ENCODE peak calls at places on chromosomes 13 and 19, in ten cellular contexts. E is IMR-90, H is stomach, X is suprapubic skin, G is body of pancreas, C is heart left ventricle, I is sigmoid colon, B is transverse colon, T is NB4, R is upper lobe of left lung. L is an unnamed sample.

GRCh38 chr13:105170438-105170837 is 1365.0 kb downstream of the EFNB2 start:
- DNase-seq in E (no peak), H (no peak), X (no peak), G (no peak), C (no peak), I (no peak), B (no peak), T (no peak), R (no peak), L (no peak)

GRCh38 chr19:3115916-3116602 is 19.8 kb upstream of the GNA15 start:
- DNase-seq in E (no peak), H (no peak), X (no peak), G (no peak), C (no peak), I (no peak), B (no peak), T (no peak), R (peak; percentile 69), L (no peak)

GRCh38 chr13:50713849-50714248 is 129.6 kb downstream of the DLEU7 start:
- DNase-seq in E (peak; percentile 59), H (no peak), X (no peak), G (no peak), C (no peak), I (no peak), B (peak; percentile 8), T (peak; percentile 99), R (peak; percentile 32), L (no peak)

GRCh38 chr19:3980353-3981251 is 4.7 kb downstream of the EEF2 start:
- DNase-seq in E (no peak), H (no peak), X (peak; percentile 66), G (no peak), C (no peak), I (peak; percentile 64), B (no peak), T (no peak), R (peak; percentile 79), L (no peak)

GRCh38 chr13:44068737-44069136 is 189.0 kb downstream of the LACC1 start:
- DNase-seq in E (peak; percentile 86), H (no peak), X (no peak), G (no peak), C (no peak), I (no peak), B (no peak), T (no peak), R (no peak), L (no peak)

GRCh38 chr13:43153436-43154082 is 130.2 kb downstream of the DNAJC15 start:
- DNase-seq in E (peak; percentile 44), H (no peak), X (no peak), G (no peak), C (no peak), I (no peak), B (no peak), T (no peak), R (no peak), L (no peak)

GRCh38 chr19:46350029-46350757 is 3.3 kb downstream of the PPP5C start:
- DNase-seq in E (no peak), H (no peak), X (no peak), G (no peak), C (no peak), I (no peak), B (peak; percentile 53), T (peak; percentile 47), R (no peak), L (no peak)

GRCh38 chr19:36008336-36008978 is at the start of gene SYNE4:
- DNase-seq in E (no peak), H (peak; percentile 78), X (no peak), G (peak; percentile 83), C (no peak), I (peak; percentile 72), B (peak; percentile 76), T (no peak), R (no peak), L (no peak)

GRCh38 chr13:40344270-40345148 is 321.9 kb downstream of the FOXO1 start:
- DNase-seq in E (no peak), H (no peak), X (no peak), G (no peak), C (no peak), I (no peak), B (peak; percentile 38), T (no peak), R (no peak), L (no peak)

GRCh38 chr13:26377038-26377437 is 123.1 kb downstream of the CDK8 start:
- DNase-seq in E (peak; percentile 3), H (no peak), X (no peak), G (peak; percentile 35), C (no peak), I (no peak), B (no peak), T (peak; percentile 46), R (no peak), L (no peak)

GRCh38 chr13:111140562-111141105 is 25.5 kb downstream of the ARHGEF7 start:
- DNase-seq in E (no peak), H (no peak), X (no peak), G (no peak), C (no peak), I (no peak), B (no peak), T (no peak), R (no peak), L (no peak)

GRCh38 chr19:34713262-34713637 is 20.8 kb upstream of the ZNF181 start:
- DNase-seq in E (no peak), H (no peak), X (no peak), G (no peak), C (no peak), I (no peak), B (no peak), T (peak; percentile 11), R (no peak), L (no peak)

GRCh38 chr13:97226013-97226412 is 3.9 kb downstream of the MBNL2 start:
- DNase-seq in E (no peak), H (no peak), X (no peak), G (peak; percentile 61), C (no peak), I (no peak), B (no peak), T (no peak), R (no peak), L (no peak)

GRCh38 chr13:97228850-97229521 is 6.9 kb downstream of the MBNL2 start:
- DNase-seq in E (peak; percentile 30), H (no peak), X (no peak), G (no peak), C (no peak), I (no peak), B (no peak), T (no peak), R (no peak), L (no peak)

GRCh38 chr13:97225533-97225932 is 3.4 kb downstream of the MBNL2 start:
- DNase-seq in E (no peak), H (no peak), X (no peak), G (no peak), C (peak; percentile 29), I (no peak), B (no peak), T (no peak), R (no peak), L (no peak)

GRCh38 chr13:97224544-97225324 is 2.6 kb downstream of the MBNL2 start:
- DNase-seq in E (peak; percentile 41), H (peak; percentile 70), X (peak; percentile 85), G (peak; percentile 86), C (peak; percentile 32), I (no peak), B (peak; percentile 70), T (no peak), R (no peak), L (no peak)

GRCh38 chr13:97226788-97227627 is 4.9 kb downstream of the MBNL2 start:
- DNase-seq in E (no peak), H (peak; percentile 34), X (no peak), G (peak; percentile 47), C (no peak), I (peak; percentile 83), B (peak; percentile 64), T (peak; percentile 56), R (no peak), L (peak; percentile 74)
- TF ChIP-seq POLR2A in E (no peak), H (no peak), X (no peak), G (peak; percentile 28), C (no peak), I (no peak), B (no peak), T (no peak), R (no peak), L (no peak)

GRCh38 chr13:33016414-33017409 is at the start of gene KL:
- DNase-seq in E (no peak), H (peak; percentile 38), X (peak; percentile 67), G (peak; percentile 14), C (peak; percentile 50), I (peak; percentile 75), B (peak; percentile 20), T (peak; percentile 11), R (peak; percentile 90), L (peak; percentile 16)

GRCh38 chr13:33015275-33015674 is 948 bp upstream of the KL start:
- DNase-seq in E (no peak), H (no peak), X (no peak), G (no peak), C (no peak), I (no peak), B (no peak), T (no peak), R (no peak), L (no peak)

GRCh38 chr13:33018886-33019285 is 2.7 kb downstream of the KL start:
- DNase-seq in E (no peak), H (no peak), X (no peak), G (no peak), C (no peak), I (no peak), B (no peak), T (no peak), R (no peak), L (no peak)

GRCh38 chr13:33015791-33016323 is 366 bp upstream of the KL start:
- DNase-seq in E (no peak), H (peak; percentile 29), X (peak; percentile 64), G (peak; percentile 18), C (no peak), I (no peak), B (peak; percentile 47), T (no peak), R (no peak), L (no peak)

GRCh38 chr13:33017410-33017929 is 1.2 kb downstream of the KL start:
- DNase-seq in E (peak; percentile 6), H (peak; percentile 59), X (peak; percentile 70), G (no peak), C (peak; percentile 50), I (peak; percentile 84), B (peak; percentile 44), T (peak; percentile 43), R (no peak), L (peak; percentile 20)
- H3K4me3 ChIP-seq in E (no peak overlapping the region), H (peak overlapping the region; percentile 58), X (peak overlapping the region; percentile 59), G (no peak overlapping the region), C (peak overlapping the region; percentile 68), I (peak overlapping the region; percentile 63), B (peak overlapping the region; percentile 62), T (no peak overlapping the region), R (peak overlapping the region; percentile 68), L (peak overlapping the region; percentile 42)

GRCh38 chr13:108220042-108220441 is 1.9 kb downstream of the ABHD13 start:
- DNase-seq in E (no peak), H (peak; percentile 66), X (no peak), G (peak; percentile 71), C (no peak), I (no peak), B (peak; percentile 58), T (peak; percentile 17), R (no peak), L (no peak)
- TF ChIP-seq CTCF in E (no peak), H (no peak), X (no peak), G (no peak), C (no peak), I (no peak), B (no peak), T (no peak), R (no peak), L (no peak)

GRCh38 chr19:53538378-53539109 is 599 bp downstream of the ZNF331 start:
- DNase-seq in E (no peak), H (no peak), X (no peak), G (peak; percentile 13), C (no peak), I (no peak), B (no peak), T (no peak), R (no peak), L (no peak)
- TF ChIP-seq POLR2A in E (peak; percentile 87), H (no peak), X (peak; percentile 9), G (peak; percentile 14), C (no peak), I (no peak), B (no peak), T (no peak), R (no peak), L (no peak)